ENCODE peak calls at places on chromosomes 2 and 18, in five cellular contexts. F is stimulated activated CD8-positive, alpha-beta memory T cell treated with anti-CD3 and anti-CD28 coated beads, Interleukin-7, amount 100 ng/mL, for 4 hours; X is NT2/D1; Z is brain microvascular endothelial cell; S is body of pancreas. G is an unnamed sample.

GRCh38 chr2:105388971-105389381 is 9.9 kb downstream of the FHL2 start:
- DNase-seq in Z (peak; percentile 87), S (no peak), F (no peak), X (no peak), G (no peak)

GRCh38 chr2:177433402-177433801 is 40.8 kb downstream of the AGPS start:
- DNase-seq in Z (no peak), F (no peak), X (no peak), S (no peak), G (no peak)

GRCh38 chr2:109318150-109318948 is 189.3 kb downstream of the SH3RF3 start:
- DNase-seq in F (no peak), X (no peak), S (peak; percentile 60), Z (peak; percentile 92), G (no peak)

GRCh38 chr18:14768241-14768640 is 20.3 kb downstream of the ANKRD30B start:
- DNase-seq in Z (no peak), X (no peak), F (no peak), S (no peak), G (no peak)

GRCh38 chr18:54392621-54393023 is 34.9 kb downstream of the C18orf54 start:
- DNase-seq in S (no peak), Z (peak; percentile 28), X (peak; percentile 27), F (no peak), G (no peak)

GRCh38 chr2:106095478-106096392 is 98.4 kb downstream of the UXS1 start:
- DNase-seq in X (no peak), Z (no peak), S (peak; percentile 27), F (peak; percentile 59), G (no peak)

GRCh38 chr2:20608666-20609348 is 42.1 kb downstream of the HS1BP3 start:
- DNase-seq in S (no peak), Z (no peak), X (no peak), F (no peak), G (no peak)

GRCh38 chr18:37964885-37965571 is 399.4 kb upstream of the CELF4 start:
- DNase-seq in F (no peak), X (no peak), S (no peak), Z (no peak), G (no peak)

GRCh38 chr2:240632291-240632670 is 7.0 kb downstream of the GPR35 start:
- DNase-seq in Z (no peak), F (no peak), X (no peak), S (no peak), G (no peak)

GRCh38 chr2:170817247-170817998 is 736 bp downstream of the GAD1 start:
- DNase-seq in S (no peak), X (no peak), F (no peak), Z (no peak), G (no peak)

GRCh38 chr2:190407662-190408537 is at the start of gene MFSD6:
- DNase-seq in S (peak; percentile 71), F (peak; percentile 26), Z (no peak), X (no peak), G (no peak)

GRCh38 chr2:47189635-47190034 is 34.5 kb upstream of the STPG4 start:
- DNase-seq in S (no peak), Z (peak; percentile 91), X (no peak), F (no peak), G (no peak)

GRCh38 chr2:205746408-205746785 is 64.1 kb downstream of the NRP2 start:
- DNase-seq in X (no peak), Z (no peak), S (no peak), F (no peak), G (peak; percentile 3)

GRCh38 chr2:15369129-15369528 is 192.0 kb downstream of the NBAS start:
- DNase-seq in X (no peak), F (no peak), S (no peak), Z (no peak), G (no peak)

G was measured in cerebellar nuclear complex.